ENCODE peak calls at places on chromosomes 5 and 9, in five cellular contexts. D is mesendoderm; S is activated effector memory CD4-positive, alpha-beta T cell treated with anti-CD3 and anti-CD28 coated beads, Interleukin-2, amount 50 U/mL, for 16 hours; O is amniotic stem cell; L is NCI-H2029. K is an unnamed sample.

GRCh38 chr9:134125413-134126095 is 10.3 kb upstream of the WDR5 start:
- DNase-seq in D (no peak), S (no peak), O (no peak), L (no peak), K (no peak)

GRCh38 chr5:100761192-100761591 is 141.9 kb downstream of the ST8SIA4 start:
- DNase-seq in D (no peak), S (no peak), O (no peak), L (no peak), K (no peak)

GRCh38 chr5:113378960-113379541 is 55.7 kb downstream of the TSSK1B start:
- DNase-seq in D (peak), S (peak), O (peak), L (no peak), K (no peak)

GRCh38 chr5:50667079-50667652 is 729 bp downstream of the PARP8 start:
- DNase-seq in D (peak), S (peak), O (no peak), L (no peak), K (peak)

GRCh38 chr5:83197326-83197725 is 120.0 kb downstream of the XRCC4 start:
- DNase-seq in D (no peak), S (no peak), O (no peak), L (peak), K (no peak)

GRCh38 chr9:27586200-27586599 is 12.9 kb upstream of the C9orf72 start:
- DNase-seq in D (no peak), S (no peak), O (no peak), L (no peak), K (no peak)

GRCh38 chr5:132905938-132906337 is 32.5 kb downstream of the LEAP2 start:
- DNase-seq in D (no peak), S (no peak), O (no peak), L (peak), K (no peak)

GRCh38 chr5:126446498-126447224 is 23.5 kb downstream of the GRAMD2B start:
- DNase-seq in D (no peak), S (peak), O (peak), L (no peak), K (no peak)

GRCh38 chr5:100731768-100732167 is 171.3 kb downstream of the ST8SIA4 start:
- DNase-seq in D (no peak), S (no peak), O (no peak), L (peak), K (no peak)

GRCh38 chr5:178895615-178896571 is at the start of gene ZFP2:
- DNase-seq in D (peak), S (peak), O (peak), L (peak), K (peak)

GRCh38 chr9:84839538-84839937 is 170.0 kb downstream of the NTRK2 start:
- DNase-seq in D (no peak), S (no peak), O (no peak), L (no peak), K (no peak)

GRCh38 chr5:175847061-175847460 is 24.3 kb upstream of the CPLX2 start:
- DNase-seq in D (no peak), S (no peak), O (no peak), L (no peak), K (no peak)

GRCh38 chr9:105646879-105647594 is 15.2 kb upstream of the TAL2 start:
- DNase-seq in D (peak), S (no peak), O (no peak), L (no peak), K (no peak)

GRCh38 chr5:54243483-54244080 is 66.8 kb downstream of the ARL15 start:
- DNase-seq in D (peak), S (no peak), O (no peak), L (no peak), K (no peak)

GRCh38 chr5:91136271-91136670 is 246.8 kb downstream of the ARRDC3 start:
- DNase-seq in D (peak), S (no peak), O (no peak), L (no peak), K (no peak)

GRCh38 chr5:137627293-137627692 is 108.6 kb downstream of the KLHL3 start:
- DNase-seq in D (no peak), S (no peak), O (no peak), L (peak), K (no peak)

GRCh38 chr5:133827001-133827400 is 141.4 kb downstream of the C5orf15 start:
- DNase-seq in D (no peak), S (no peak), O (no peak), L (peak), K (no peak)

K was measured in chondrocyte.